ENCODE peak calls at places on chromosome 20, in ten cellular contexts. E, B, V, D, J, X, W, T, M and N are unnamed samples. For H3K27me3 and H3K9me3, the result is how much of the 10 kb centered on the place peaks cover.

GRCh38 chr20:43537921-43538854 is 20.6 kb upstream of the SGK2 start:
- DNase-seq in E (no peak), B (peak), V (peak), D (peak), J (no peak), X (peak), W (peak), T (peak), M (peak), N (peak)

GRCh38 chr20:19288636-19289035 is 76.2 kb downstream of the SLC24A3 start:
- DNase-seq in E (no peak), B (no peak), V (no peak), D (no peak), J (no peak), X (no peak), W (no peak), T (no peak), M (no peak), N (no peak)

GRCh38 chr20:10369723-10370090 is 64.3 kb downstream of the MKKS start:
- DNase-seq in E (no peak), B (no peak), V (peak), D (no peak), J (no peak), X (peak), W (no peak), T (no peak), M (peak), N (peak)

GRCh38 chr20:36497856-36498255 is 43.5 kb upstream of the MYL9 start:
- DNase-seq in E (no peak), B (peak), V (no peak), D (peak), J (no peak), X (peak), W (no peak), T (no peak), M (peak), N (no peak)

GRCh38 chr20:32010666-32011065 is 428 bp downstream of the CCM2L start:
- DNase-seq in E (peak), B (no peak), V (no peak), D (no peak), J (no peak), X (no peak), W (no peak), T (no peak), M (no peak), N (no peak)

GRCh38 chr20:38117205-38117604 is 47.9 kb downstream of the TGM2 start:
- DNase-seq in E (no peak), B (no peak), V (no peak), D (no peak), J (no peak), X (no peak), W (no peak), T (no peak), M (no peak), N (no peak)

GRCh38 chr20:60060593-60060992 is 102.4 kb downstream of the CDH26 start:
- DNase-seq in E (no peak), B (no peak), V (no peak), D (no peak), J (no peak), X (no peak), W (no peak), T (no peak), M (no peak), N (no peak)

GRCh38 chr20:23165307-23165750 is 79.2 kb upstream of the CD93 start:
- DNase-seq in E (no peak), B (no peak), V (no peak), D (no peak), J (no peak), X (no peak), W (peak), T (no peak), M (no peak), N (no peak)

GRCh38 chr20:51553897-51554504 is 11.5 kb upstream of the NFATC2 start:
- DNase-seq in E (no peak), B (no peak), V (no peak), D (no peak), J (no peak), X (no peak), W (no peak), T (no peak), M (no peak), N (no peak)
- H3K27me3 ChIP-seq in E (under half), B (under half), V (under half), D (under half), J (under half), X (under half), W (under half), T (under half), M (under half), N (under half)

GRCh38 chr20:47054945-47055344 is 160.3 kb downstream of the EYA2 start:
- DNase-seq in E (no peak), B (no peak), V (peak), D (no peak), J (no peak), X (no peak), W (no peak), T (no peak), M (no peak), N (no peak)

GRCh38 chr20:47054506-47054905 is 159.9 kb downstream of the EYA2 start:
- DNase-seq in E (no peak), B (no peak), V (peak), D (no peak), J (no peak), X (no peak), W (no peak), T (no peak), M (no peak), N (no peak)

GRCh38 chr20:47050996-47051395 is 156.4 kb downstream of the EYA2 start:
- DNase-seq in E (no peak), B (no peak), V (no peak), D (no peak), J (no peak), X (no peak), W (no peak), T (no peak), M (no peak), N (no peak)

GRCh38 chr20:47055699-47056369 is 161.2 kb downstream of the EYA2 start:
- DNase-seq in E (no peak), B (no peak), V (peak), D (no peak), J (no peak), X (no peak), W (no peak), T (peak), M (no peak), N (no peak)

DNA sequence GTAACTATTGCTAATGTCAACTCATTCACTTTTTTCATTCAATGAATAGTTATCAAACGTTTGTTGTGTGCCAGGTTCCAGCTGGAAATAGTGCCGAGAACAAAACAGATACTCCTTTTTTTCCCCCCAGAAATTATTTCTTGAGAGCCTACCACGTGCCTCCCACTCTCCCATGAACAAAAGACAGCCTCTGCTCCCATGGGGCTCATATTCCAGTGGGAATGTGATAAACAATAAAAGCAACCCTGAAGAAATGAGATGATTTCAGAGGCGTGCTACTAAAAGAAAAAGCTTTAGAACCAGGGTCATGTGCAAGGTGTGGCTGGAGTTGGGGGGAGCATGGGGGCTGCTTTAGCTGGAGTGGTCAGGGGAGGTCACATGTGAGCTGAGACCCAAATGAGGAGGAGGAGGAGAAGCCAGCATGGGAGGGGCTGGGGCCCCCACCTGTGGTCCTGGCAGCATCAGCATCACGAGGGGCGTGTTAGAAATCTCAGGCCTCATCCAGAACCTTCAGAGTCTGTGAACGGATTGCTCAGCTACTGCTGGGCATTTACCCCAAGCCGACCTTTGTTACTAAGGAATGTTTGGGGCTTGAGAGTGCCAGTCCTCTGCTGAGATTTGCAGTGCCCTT is 157.4 kb downstream of the EYA2 start:
- DNase-seq in E (no peak), B (no peak), V (no peak), D (no peak), J (no peak), X (no peak), W (no peak), T (no peak), M (no peak), N (no peak)
- H3K4me3 ChIP-seq in E (no peak), B (no peak), V (no peak), D (no peak), J (no peak), X (no peak), W (no peak), T (no peak), M (no peak), N (no peak)

GRCh38 chr20:64011366-64011779 is 24.6 kb upstream of the C20orf204 start:
- DNase-seq in E (no peak), B (no peak), V (no peak), D (no peak), J (peak), X (no peak), W (no peak), T (no peak), M (no peak), N (no peak)

GRCh38 chr20:64009811-64010387 is 26.1 kb upstream of the C20orf204 start:
- DNase-seq in E (no peak), B (no peak), V (no peak), D (no peak), J (no peak), X (no peak), W (no peak), T (no peak), M (no peak), N (no peak)

GRCh38 chr20:64006902-64007301 is 26.0 kb downstream of the PRPF6 start:
- DNase-seq in E (no peak), B (no peak), V (no peak), D (no peak), J (no peak), X (no peak), W (no peak), T (no peak), M (no peak), N (no peak)

GRCh38 chr20:64006490-64006889 is 25.6 kb downstream of the PRPF6 start:
- DNase-seq in E (no peak), B (no peak), V (no peak), D (no peak), J (no peak), X (no peak), W (no peak), T (no peak), M (no peak), N (no peak)

GRCh38 chr20:64010711-64011237 is 25.2 kb upstream of the C20orf204 start:
- DNase-seq in E (no peak), B (no peak), V (no peak), D (no peak), J (no peak), X (no peak), W (no peak), T (no peak), M (no peak), N (no peak)
- H3K9me3 ChIP-seq in E (under half), B (under half), V (under half), D (under half), J (under half), X (under half), W (under half), T (under half), M (under half), N (under half)

DNA sequence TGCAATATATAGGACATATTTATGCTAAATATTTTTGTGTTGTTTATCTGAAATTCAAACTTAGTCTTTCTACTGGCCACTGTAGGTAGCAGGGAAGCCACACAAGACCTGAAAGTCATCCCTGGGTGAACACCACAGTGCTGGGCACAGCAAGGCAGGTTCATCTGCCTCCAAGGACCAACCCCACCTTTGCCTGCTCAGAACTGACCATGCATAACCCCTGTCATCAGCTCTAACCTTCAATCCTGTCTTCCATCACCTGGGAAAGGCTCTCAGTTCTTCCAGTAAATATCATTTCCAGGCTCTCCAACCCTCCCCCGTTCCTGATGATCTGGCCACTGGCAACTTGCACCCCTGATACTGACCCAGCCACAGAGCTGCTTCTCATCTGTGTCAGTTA is 32.7 kb upstream of the CST7 start:
- DNase-seq in E (no peak), B (no peak), V (no peak), D (peak), J (no peak), X (no peak), W (no peak), T (no peak), M (no peak), N (no peak)
- H3K27me3 ChIP-seq in E (under half), B (under half), V (under half), D (under half), J (under half), X (under half), W (under half), T (under half), M (under half), N (under half)

DNA sequence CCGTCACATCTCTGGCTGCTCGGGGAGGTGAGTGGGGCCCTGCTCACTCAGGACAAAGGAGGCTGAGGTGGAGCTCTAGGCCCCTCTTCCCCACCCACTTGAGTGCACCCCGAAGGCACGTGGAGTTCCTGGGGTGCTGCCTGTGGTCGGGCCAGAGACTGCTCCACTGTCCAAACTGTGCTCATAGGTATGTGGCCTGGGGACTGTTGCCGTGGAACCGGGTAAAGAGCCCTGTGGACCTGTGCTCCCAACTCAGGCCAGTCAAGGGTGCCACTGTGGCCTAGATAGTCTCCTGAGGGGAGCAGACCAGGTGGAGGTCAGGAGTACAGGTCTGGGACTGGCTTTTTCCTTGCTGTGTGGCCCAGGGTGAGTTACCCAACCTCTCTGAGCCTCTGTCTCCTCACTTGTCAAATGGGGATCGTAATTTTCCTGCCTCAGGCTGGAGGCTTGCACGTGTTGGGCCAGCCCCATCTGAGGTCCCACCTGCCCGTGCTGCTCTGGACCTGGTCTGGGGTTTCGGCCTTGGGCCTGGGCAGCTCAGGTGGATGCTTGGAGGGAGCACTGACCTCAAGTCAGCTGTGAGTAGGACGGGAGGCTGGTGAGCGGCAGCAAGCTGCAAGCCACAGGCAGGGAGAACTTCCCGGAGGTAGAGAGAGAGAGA is 12.4 kb upstream of the NPBWR2 start:
- DNase-seq in E (peak), B (no peak), V (peak), D (no peak), J (no peak), X (no peak), W (peak), T (no peak), M (no peak), N (no peak)
- H3K4me3 ChIP-seq in E (no peak), B (no peak), V (peak), D (no peak), J (peak), X (no peak), W (no peak), T (no peak), M (no peak), N (no peak)

GRCh38 chr20:28616354-28616753 is 2641.1 kb upstream of the DEFB115 start:
- DNase-seq in E (no peak), B (no peak), V (no peak), D (no peak), J (no peak), X (no peak), W (no peak), T (no peak), M (no peak), N (no peak)
- H3K9me3 ChIP-seq in E (half or more), B (under half), V (under half), D (under half), J (under half), X (under half), W (under half), T (under half), M (under half), N (under half)

GRCh38 chr20:834151-834747 is 734 bp downstream of the FAM110A start:
- DNase-seq in E (no peak), B (no peak), V (no peak), D (no peak), J (no peak), X (no peak), W (no peak), T (no peak), M (no peak), N (no peak)
- H3K27me3 ChIP-seq in E (under half), B (under half), V (under half), D (under half), J (under half), X (under half), W (under half), T (under half), M (under half), N (under half)

GRCh38 chr20:51588762-51589161 is 46.2 kb upstream of the NFATC2 start:
- DNase-seq in E (no peak), B (no peak), V (no peak), D (no peak), J (peak), X (no peak), W (no peak), T (no peak), M (no peak), N (no peak)
- H3K4me3 ChIP-seq in E (no peak), B (no peak), V (no peak), D (no peak), J (no peak), X (no peak), W (no peak), T (no peak), M (no peak), N (no peak)